ENCODE peak calls at places on chromosomes 7 and 10, in seven cellular contexts. B is adrenal gland; L is fibroblast of pulmonary artery; U is SK-MEL-5; S is pons; R is stimulated activated CD8-positive, alpha-beta memory T cell treated with anti-CD3 and anti-CD28 coated beads, Interleukin-15, amount 100 ng/mL, for 24 hours; O is left ventricle myocardium superior. X is an unnamed sample.

GRCh38 chr7:16803881-16804673 is 722 bp downstream of the AGR2 start:
- DNase-seq in B (no peak), L (no peak), U (no peak), S (no peak), R (no peak), O (no peak), X (no peak)

GRCh38 chr7:159218216-159219006 is 73.7 kb upstream of the VIPR2 start:
- DNase-seq in B (no peak), L (no peak), U (no peak), S (no peak), R (no peak), O (no peak), X (no peak)

GRCh38 chr7:38274493-38274892 is 1.1 kb upstream of the TARP start:
- DNase-seq in B (no peak), L (peak), U (no peak), S (no peak), R (no peak), O (no peak), X (no peak)

GRCh38 chr10:125709553-125710266 is 9.8 kb upstream of the EDRF1 start:
- DNase-seq in B (no peak), L (peak), U (no peak), S (no peak), R (no peak), O (no peak), X (no peak)

GRCh38 chr10:75396861-75397570 is 4.5 kb downstream of the ZNF503 start:
- DNase-seq in B (no peak), L (no peak), U (no peak), S (no peak), R (no peak), O (peak), X (no peak)

GRCh38 chr10:46556515-46557318 is at the start of gene GPRIN2:
- DNase-seq in B (peak), L (no peak), U (no peak), S (no peak), R (no peak), O (no peak), X (no peak)

GRCh38 chr7:101618207-101618839 is 10.8 kb downstream of the MYL10 start:
- DNase-seq in B (no peak), L (no peak), U (peak), S (no peak), R (no peak), O (no peak), X (no peak)

GRCh38 chr7:78967046-78967445 is 486.4 kb downstream of the MAGI2 start:
- DNase-seq in B (no peak), L (no peak), U (no peak), S (no peak), R (no peak), O (no peak), X (no peak)

GRCh38 chr10:44862917-44863316 is 48.2 kb upstream of the TMEM72 start:
- DNase-seq in B (no peak), L (no peak), U (no peak), S (no peak), R (no peak), O (no peak), X (no peak)

GRCh38 chr7:48522692-48523091 is 351.4 kb downstream of the ABCA13 start:
- DNase-seq in B (no peak), L (no peak), U (no peak), S (no peak), R (no peak), O (no peak), X (no peak)

GRCh38 chr10:24718031-24718855 is 5.4 kb downstream of the ARHGAP21 start:
- DNase-seq in B (no peak), L (peak), U (no peak), S (no peak), R (no peak), O (no peak), X (no peak)

GRCh38 chr10:108684431-108684830 is 1238.9 kb downstream of the XPNPEP1 start:
- DNase-seq in B (no peak), L (no peak), U (no peak), S (no peak), R (no peak), O (no peak), X (no peak)

GRCh38 chr10:65501259-65501658 is 1424.6 kb upstream of the LRRTM3 start:
- DNase-seq in B (no peak), L (no peak), U (no peak), S (no peak), R (no peak), O (no peak), X (no peak)

GRCh38 chr10:31399631-31400030 is 80.6 kb downstream of the ZEB1 start:
- DNase-seq in B (peak), L (no peak), U (no peak), S (peak), R (no peak), O (peak), X (no peak)

GRCh38 chr10:74585231-74586087 is 240.9 kb upstream of the KAT6B start:
- DNase-seq in B (no peak), L (no peak), U (no peak), S (peak), R (no peak), O (peak), X (no peak)

GRCh38 chr10:130045091-130045652 is 65.5 kb downstream of the C10orf143 start:
- DNase-seq in B (no peak), L (no peak), U (peak), S (no peak), R (no peak), O (no peak), X (no peak)

GRCh38 chr7:113202282-113202681 is 83.9 kb upstream of the SMIM30 start:
- DNase-seq in B (no peak), L (no peak), U (no peak), S (no peak), R (no peak), O (no peak), X (no peak)

GRCh38 chr7:134926396-134926795 is 59.9 kb upstream of the AGBL3 start:
- DNase-seq in B (no peak), L (no peak), U (no peak), S (no peak), R (no peak), O (no peak), X (no peak)

GRCh38 chr10:131115801-131116200 is 195.7 kb downstream of the TCERG1L start:
- DNase-seq in B (no peak), L (no peak), U (no peak), S (no peak), R (no peak), O (no peak), X (no peak)

GRCh38 chr7:44219371-44220045 is 18.7 kb downstream of the YKT6 start:
- DNase-seq in B (peak), L (no peak), U (no peak), S (no peak), R (no peak), O (no peak), X (no peak)

GRCh38 chr7:35694784-35695627 is at the start of gene HERPUD2:
- DNase-seq in B (peak), L (peak), U (peak), S (peak), R (peak), O (peak), X (peak)

GRCh38 chr10:110893559-110894179 is 21.9 kb downstream of the PDCD4 start:
- DNase-seq in B (no peak), L (peak), U (peak), S (peak), R (no peak), O (no peak), X (no peak)

GRCh38 chr7:77570330-77571011 is 33.4 kb downstream of the PTPN12 start:
- DNase-seq in B (no peak), L (peak), U (peak), S (peak), R (no peak), O (no peak), X (no peak)

GRCh38 chr7:37429435-37429791 is 19.3 kb downstream of the ELMO1 start:
- DNase-seq in B (no peak), L (no peak), U (no peak), S (no peak), R (no peak), O (no peak), X (no peak)

GRCh38 chr10:97081621-97082235 is 104.0 kb downstream of the SLIT1 start:
- DNase-seq in B (peak), L (peak), U (peak), S (peak), R (peak), O (peak), X (no peak)

GRCh38 chr7:119756687-119757086 is 516.3 kb upstream of the KCND2 start:
- DNase-seq in B (no peak), L (no peak), U (no peak), S (no peak), R (no peak), O (no peak), X (no peak)

GRCh38 chr7:157465597-157466348 is 129.0 kb downstream of the DNAJB6 start:
- DNase-seq in B (no peak), L (no peak), U (no peak), S (no peak), R (no peak), O (no peak), X (no peak)

GRCh38 chr10:86065711-86066251 is 300.8 kb downstream of the GRID1 start:
- DNase-seq in B (no peak), L (no peak), U (no peak), S (no peak), R (no peak), O (no peak), X (no peak)